ENCODE peak calls at places on chromosomes 3 and 15, in seven cellular contexts. G is ecto neural progenitor cell; U is activated naive CD4-positive, alpha-beta T cell treated with anti-CD3 and anti-CD28 coated beads for 36 hours; A is 8988T; C is epithelial cell of esophagus; E is globus pallidus; O is activated effector memory CD4-positive, alpha-beta T cell treated with anti-CD3 and anti-CD28 coated beads, Interleukin-2, amount 50 U/mL, for 16 hours. F is an unnamed sample.

GRCh38 chr3:146803746-146804145 is 198.6 kb upstream of the PLSCR5 start:
- DNase-seq in G (no peak), U (no peak), A (no peak), C (no peak), E (no peak), O (no peak), F (no peak)

GRCh38 chr15:80587816-80588456 is 107.2 kb upstream of the ABHD17C start:
- DNase-seq in G (no peak), U (no peak), A (no peak), C (peak; percentile 41), E (no peak), O (no peak), F (no peak)

GRCh38 chr3:100268986-100269385 is 8.2 kb downstream of the TBC1D23 start:
- DNase-seq in G (no peak), U (no peak), A (no peak), C (no peak), E (no peak), O (no peak), F (no peak)

GRCh38 chr15:55764398-55764797 is 21.4 kb upstream of the PRTG start:
- DNase-seq in G (no peak), U (no peak), A (no peak), C (no peak), E (no peak), O (no peak), F (no peak)

GRCh38 chr3:179473565-179473964 is 22.3 kb upstream of the GNB4 start:
- DNase-seq in G (no peak), U (no peak), A (no peak), C (no peak), E (no peak), O (no peak), F (no peak)

GRCh38 chr15:72168833-72169232 is 28.8 kb downstream of the GRAMD2A start:
- DNase-seq in G (no peak), U (no peak), A (no peak), C (no peak), E (no peak), O (no peak), F (no peak)

GRCh38 chr15:99053380-99054024 is 45.9 kb upstream of the PGPEP1L start:
- DNase-seq in G (peak; percentile 13), U (no peak), A (no peak), C (no peak), E (no peak), O (no peak), F (no peak)

GRCh38 chr15:75723847-75724660 is 11.4 kb upstream of the CSPG4 start:
- DNase-seq in G (no peak), U (peak; percentile 54), A (no peak), C (peak; percentile 92), E (peak; percentile 50), O (peak; percentile 79), F (peak; percentile 96)

GRCh38 chr3:128485283-128486156 is 7.5 kb downstream of the GATA2 start:
- DNase-seq in G (no peak), U (no peak), A (no peak), C (no peak), E (no peak), O (no peak), F (no peak)

GRCh38 chr3:24640330-24640877 is 145.8 kb upstream of the THRB start:
- DNase-seq in G (no peak), U (no peak), A (no peak), C (peak; percentile 61), E (peak; percentile 36), O (no peak), F (no peak)

GRCh38 chr3:59422312-59422711 is 372.5 kb upstream of the CFAP20DC start:
- DNase-seq in G (no peak), U (peak; percentile 25), A (no peak), C (peak; percentile 85), E (no peak), O (no peak), F (no peak)

GRCh38 chr3:98961161-98962155 is 60.0 kb upstream of the DCBLD2 start:
- DNase-seq in G (no peak), U (no peak), A (no peak), C (peak; percentile 82), E (no peak), O (no peak), F (no peak)

GRCh38 chr15:71973366-71973765 is 144.6 kb downstream of the MYO9A start:
- DNase-seq in G (no peak), U (no peak), A (no peak), C (no peak), E (no peak), O (no peak), F (no peak)

GRCh38 chr3:128354788-128355548 is 111.7 kb downstream of the DNAJB8 start:
- DNase-seq in G (no peak), U (no peak), A (no peak), C (no peak), E (no peak), O (no peak), F (no peak)

GRCh38 chr3:122464659-122465058 is 48.8 kb upstream of the WDR5B start:
- DNase-seq in G (no peak), U (no peak), A (no peak), C (no peak), E (no peak), O (no peak), F (no peak)

GRCh38 chr3:170697131-170697530 is 111.3 kb upstream of the SLC7A14 start:
- DNase-seq in G (no peak), U (no peak), A (no peak), C (no peak), E (no peak), O (no peak), F (no peak)

GRCh38 chr3:187823802-187824201 is 78.5 kb upstream of the BCL6 start:
- DNase-seq in G (no peak), U (no peak), A (no peak), C (no peak), E (no peak), O (no peak), F (no peak)

GRCh38 chr3:196554205-196554604 is 14.1 kb downstream of the WDR53 start:
- DNase-seq in G (no peak), U (no peak), A (no peak), C (no peak), E (peak; percentile 23), O (no peak), F (no peak)

GRCh38 chr3:72460215-72461174 is 387.8 kb downstream of the SHQ1 start:
- DNase-seq in G (no peak), U (no peak), A (no peak), C (no peak), E (no peak), O (no peak), F (no peak)

GRCh38 chr15:63094495-63094931 is 27.1 kb upstream of the LACTB start:
- DNase-seq in G (no peak), U (no peak), A (no peak), C (no peak), E (no peak), O (no peak), F (no peak)

GRCh38 chr3:198071602-198072285 is 111.7 kb downstream of the LMLN start:
- DNase-seq in G (no peak), U (peak; percentile 80), A (no peak), C (peak; percentile 98), E (no peak), O (peak; percentile 73), F (no peak)

GRCh38 chr3:23183731-23184130 is 19.4 kb upstream of the UBE2E2 start:
- DNase-seq in G (peak; percentile 55), U (peak; percentile 12), A (peak; percentile 55), C (peak; percentile 73), E (peak; percentile 58), O (no peak), F (no peak)

GRCh38 chr3:133914839-133915600 is 19.3 kb upstream of the RAB6B start:
- DNase-seq in G (no peak), U (no peak), A (no peak), C (no peak), E (no peak), O (no peak), F (no peak)

GRCh38 chr3:89227634-89228033 is 120.2 kb downstream of the EPHA3 start:
- DNase-seq in G (no peak), U (no peak), A (no peak), C (no peak), E (no peak), O (no peak), F (no peak)

GRCh38 chr3:123637131-123637530 is 52.3 kb upstream of the HACD2 start:
- DNase-seq in G (no peak), U (no peak), A (no peak), C (peak; percentile 62), E (no peak), O (no peak), F (no peak)

GRCh38 chr3:100588251-100588650 is 21.1 kb upstream of the ADGRG7 start:
- DNase-seq in G (no peak), U (no peak), A (no peak), C (no peak), E (no peak), O (no peak), F (no peak)

GRCh38 chr3:46124216-46125143 is 83.6 kb downstream of the CCR1 start:
- DNase-seq in G (no peak), U (no peak), A (no peak), C (no peak), E (no peak), O (no peak), F (no peak)

GRCh38 chr3:52670621-52671521 is 14.8 kb downstream of the PBRM1 start:
- DNase-seq in G (no peak), U (peak; percentile 61), A (peak; percentile 31), C (peak; percentile 99), E (no peak), O (peak; percentile 76), F (no peak)

GRCh38 chr3:89303721-89304120 is 196.3 kb downstream of the EPHA3 start:
- DNase-seq in G (no peak), U (no peak), A (no peak), C (no peak), E (no peak), O (no peak), F (no peak)